ENCODE peak calls at places on chromosomes 13 and 19, in ten cellular contexts. T is right lobe of liver, O is NB4, S is transverse colon, J is lower leg skin, G is A549, C is H54, P is uterus, I is heart left ventricle, Z is adrenal gland. Q is an unnamed sample.

GRCh38 chr19:14114854-14115253 is 2.7 kb downstream of the PRKACA start:
- DNase-seq in T (peak), O (peak), S (peak), J (peak), G (peak), C (no peak), P (no peak), I (peak), Z (peak), Q (no peak)

GRCh38 chr19:15274477-15274876 is 42.2 kb upstream of the EPHX3 start:
- DNase-seq in T (no peak), O (no peak), S (no peak), J (no peak), G (no peak), C (no peak), P (no peak), I (no peak), Z (peak), Q (no peak)

GRCh38 chr13:45621950-45622349 is 6.4 kb upstream of the ERICH6B start:
- DNase-seq in T (no peak), O (no peak), S (no peak), J (no peak), G (no peak), C (no peak), P (no peak), I (no peak), Z (no peak), Q (no peak)

GRCh38 chr13:78608254-78608704 is 4.9 kb upstream of the POU4F1 start:
- DNase-seq in T (no peak), O (no peak), S (no peak), J (no peak), G (no peak), C (no peak), P (no peak), I (no peak), Z (no peak), Q (no peak)

GRCh38 chr13:74027161-74027779 is 106.9 kb downstream of the KLF12 start:
- DNase-seq in T (no peak), O (no peak), S (no peak), J (no peak), G (no peak), C (no peak), P (no peak), I (no peak), Z (no peak), Q (no peak)

GRCh38 chr19:18725755-18726416 is 42.4 kb downstream of the CRTC1 start:
- DNase-seq in T (no peak), O (no peak), S (no peak), J (no peak), G (no peak), C (no peak), P (peak), I (no peak), Z (no peak), Q (no peak)

GRCh38 chr19:2634228-2634951 is 68.1 kb downstream of the GNG7 start:
- DNase-seq in T (peak), O (peak), S (no peak), J (no peak), G (no peak), C (no peak), P (no peak), I (no peak), Z (peak), Q (no peak)

GRCh38 chr13:113147206-113147605 is 11.2 kb upstream of the PROZ start:
- DNase-seq in T (no peak), O (no peak), S (no peak), J (peak), G (no peak), C (no peak), P (no peak), I (no peak), Z (no peak), Q (no peak)

GRCh38 chr13:99178636-99179035 is 22.0 kb upstream of the UBAC2 start:
- DNase-seq in T (no peak), O (peak), S (no peak), J (no peak), G (no peak), C (no peak), P (no peak), I (no peak), Z (no peak), Q (no peak)

GRCh38 chr19:47021536-47022139 is 2.0 kb downstream of the NPAS1 start:
- DNase-seq in T (no peak), O (no peak), S (no peak), J (no peak), G (peak), C (no peak), P (no peak), I (no peak), Z (no peak), Q (no peak)

GRCh38 chr13:110462091-110462490 is 99.4 kb downstream of the RAB20 start:
- DNase-seq in T (no peak), O (no peak), S (no peak), J (no peak), G (no peak), C (no peak), P (no peak), I (no peak), Z (no peak), Q (no peak)

GRCh38 chr19:48618916-48619691 is at the start of the genes RPL18 and SPHK2:
- DNase-seq in T (peak), O (peak), S (peak), J (peak), G (peak), C (peak), P (peak), I (peak), Z (peak), Q (peak)

GRCh38 chr19:51110666-51110971 is 2.4 kb upstream of the CTU1 start:
- DNase-seq in T (no peak), O (no peak), S (no peak), J (no peak), G (no peak), C (no peak), P (no peak), I (no peak), Z (no peak), Q (no peak)

GRCh38 chr19:45972081-45972943 is 1.4 kb downstream of the NOVA2 start:
- DNase-seq in T (peak), O (peak), S (no peak), J (no peak), G (no peak), C (no peak), P (no peak), I (peak), Z (peak), Q (no peak)

GRCh38 chr13:27751953-27752352 is 40.3 kb upstream of the GSX1 start:
- DNase-seq in T (no peak), O (no peak), S (no peak), J (no peak), G (no peak), C (no peak), P (no peak), I (no peak), Z (no peak), Q (no peak)

GRCh38 chr13:108551674-108552073 is 77.7 kb upstream of the MYO16 start:
- DNase-seq in T (no peak), O (no peak), S (no peak), J (no peak), G (no peak), C (no peak), P (no peak), I (no peak), Z (no peak), Q (no peak)

GRCh38 chr19:32199501-32200040 is 145.8 kb upstream of the ZNF507 start:
- DNase-seq in T (no peak), O (no peak), S (no peak), J (peak), G (no peak), C (no peak), P (no peak), I (no peak), Z (no peak), Q (no peak)

GRCh38 chr19:8331263-8331840 is 10.1 kb downstream of the RPS28 start:
- DNase-seq in T (no peak), O (no peak), S (no peak), J (no peak), G (no peak), C (no peak), P (no peak), I (no peak), Z (no peak), Q (no peak)

GRCh38 chr13:92843549-92843948 is 383.1 kb upstream of the GPC6 start:
- DNase-seq in T (no peak), O (no peak), S (no peak), J (no peak), G (no peak), C (no peak), P (no peak), I (no peak), Z (no peak), Q (no peak)

GRCh38 chr13:41244555-41244954 is 18.8 kb downstream of the MTRF1 start:
- DNase-seq in T (no peak), O (no peak), S (no peak), J (no peak), G (no peak), C (no peak), P (no peak), I (no peak), Z (no peak), Q (no peak)

GRCh38 chr19:16897572-16898056 is 8.8 kb downstream of the F2RL3 start:
- DNase-seq in T (peak), O (no peak), S (peak), J (peak), G (no peak), C (no peak), P (no peak), I (no peak), Z (peak), Q (no peak)

GRCh38 chr19:56105090-56105701 is 15.9 kb downstream of the ZNF787 start:
- DNase-seq in T (peak), O (no peak), S (peak), J (peak), G (peak), C (peak), P (peak), I (peak), Z (peak), Q (peak)

GRCh38 chr13:44576396-44577235 is 486 bp upstream of the TSC22D1 start:
- DNase-seq in T (peak), O (peak), S (peak), J (peak), G (no peak), C (no peak), P (peak), I (peak), Z (peak), Q (peak)

GRCh38 chr13:47117268-47117667 is 220.4 kb upstream of the HTR2A start:
- DNase-seq in T (no peak), O (no peak), S (no peak), J (no peak), G (no peak), C (no peak), P (no peak), I (no peak), Z (no peak), Q (no peak)

GRCh38 chr13:31207630-31208549 is 8.1 kb downstream of the B3GLCT start:
- DNase-seq in T (no peak), O (no peak), S (no peak), J (no peak), G (no peak), C (no peak), P (peak), I (peak), Z (peak), Q (no peak)

GRCh38 chr13:113371061-113371460 is 7.1 kb upstream of the GRTP1 start:
- DNase-seq in T (no peak), O (no peak), S (no peak), J (peak), G (no peak), C (no peak), P (no peak), I (no peak), Z (no peak), Q (no peak)

GRCh38 chr19:17632577-17632976 is 55.6 kb downstream of the UNC13A start:
- DNase-seq in T (no peak), O (no peak), S (no peak), J (no peak), G (no peak), C (no peak), P (no peak), I (no peak), Z (no peak), Q (no peak)

GRCh38 chr19:44609219-44609618 is 4.1 kb upstream of the IGSF23 start:
- DNase-seq in T (no peak), O (no peak), S (no peak), J (no peak), G (no peak), C (no peak), P (no peak), I (no peak), Z (no peak), Q (no peak)

GRCh38 chr13:64529874-64530485 is 2700.2 kb downstream of the PCDH9 start:
- DNase-seq in T (no peak), O (peak), S (no peak), J (no peak), G (peak), C (no peak), P (no peak), I (no peak), Z (no peak), Q (peak)

DNA sequence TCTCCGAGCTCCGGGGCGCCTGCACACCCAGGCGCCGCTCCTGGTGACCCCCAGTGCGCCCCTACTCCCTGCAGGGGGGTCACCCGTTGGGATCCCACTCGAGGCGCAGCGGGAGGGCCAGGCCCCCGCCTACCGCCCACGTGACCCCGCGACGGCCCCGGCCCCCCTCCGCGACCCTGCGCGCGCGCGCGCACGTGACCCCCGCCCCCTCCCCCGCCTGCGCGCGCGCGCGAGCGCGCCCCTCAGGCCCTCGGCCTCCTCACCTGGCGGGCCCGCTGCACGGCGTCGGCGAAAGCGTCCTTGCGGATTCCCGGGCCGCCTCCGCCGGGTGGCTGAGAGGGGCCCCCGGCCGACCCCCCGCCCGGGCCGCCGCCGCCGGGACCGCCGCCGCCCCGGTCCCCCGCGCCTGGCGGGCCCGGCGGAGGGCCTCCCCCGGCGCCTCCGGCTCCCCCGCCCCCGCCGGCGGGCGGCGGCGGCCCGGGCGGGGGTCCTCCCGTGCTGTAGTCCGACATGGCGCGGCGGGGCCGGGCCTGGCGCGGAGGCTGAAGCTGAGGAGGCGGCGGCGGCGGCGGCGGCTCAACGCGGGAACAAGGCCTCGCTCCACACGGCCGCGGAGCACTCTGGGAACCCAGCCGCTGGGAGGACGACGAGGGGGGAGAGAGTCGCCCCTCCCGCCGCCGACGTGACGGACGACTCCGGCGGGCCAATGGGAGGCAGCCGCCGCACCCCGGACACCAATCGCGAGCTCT is at the start of gene KHSRP:
- DNase-seq in T (no peak), O (peak), S (no peak), J (no peak), G (no peak), C (no peak), P (peak), I (peak), Z (no peak), Q (no peak)
- TF ChIP-seq POLR2A in T (peak), O (peak), S (peak), J (peak), G (peak), C (peak), P (peak), I (peak), Z (peak), Q (no peak)

GRCh38 chr19:40776966-40777794 is 867 bp upstream of the RAB4B start:
- DNase-seq in T (peak), O (peak), S (peak), J (peak), G (peak), C (peak), P (peak), I (peak), Z (peak), Q (peak)

GRCh38 chr19:40776364-40776763 is 1.0 kb downstream of the MIA start:
- DNase-seq in T (no peak), O (no peak), S (no peak), J (no peak), G (no peak), C (no peak), P (no peak), I (no peak), Z (no peak), Q (no peak)

GRCh38 chr19:40777795-40778044 is 327 bp upstream of the RAB4B start:
- DNase-seq in T (no peak), O (no peak), S (no peak), J (no peak), G (no peak), C (no peak), P (no peak), I (no peak), Z (no peak), Q (no peak)

GRCh38 chr19:40778865-40779284 is 828 bp downstream of the RAB4B start:
- DNase-seq in T (no peak), O (peak), S (no peak), J (no peak), G (no peak), C (peak), P (no peak), I (no peak), Z (no peak), Q (no peak)

DNA sequence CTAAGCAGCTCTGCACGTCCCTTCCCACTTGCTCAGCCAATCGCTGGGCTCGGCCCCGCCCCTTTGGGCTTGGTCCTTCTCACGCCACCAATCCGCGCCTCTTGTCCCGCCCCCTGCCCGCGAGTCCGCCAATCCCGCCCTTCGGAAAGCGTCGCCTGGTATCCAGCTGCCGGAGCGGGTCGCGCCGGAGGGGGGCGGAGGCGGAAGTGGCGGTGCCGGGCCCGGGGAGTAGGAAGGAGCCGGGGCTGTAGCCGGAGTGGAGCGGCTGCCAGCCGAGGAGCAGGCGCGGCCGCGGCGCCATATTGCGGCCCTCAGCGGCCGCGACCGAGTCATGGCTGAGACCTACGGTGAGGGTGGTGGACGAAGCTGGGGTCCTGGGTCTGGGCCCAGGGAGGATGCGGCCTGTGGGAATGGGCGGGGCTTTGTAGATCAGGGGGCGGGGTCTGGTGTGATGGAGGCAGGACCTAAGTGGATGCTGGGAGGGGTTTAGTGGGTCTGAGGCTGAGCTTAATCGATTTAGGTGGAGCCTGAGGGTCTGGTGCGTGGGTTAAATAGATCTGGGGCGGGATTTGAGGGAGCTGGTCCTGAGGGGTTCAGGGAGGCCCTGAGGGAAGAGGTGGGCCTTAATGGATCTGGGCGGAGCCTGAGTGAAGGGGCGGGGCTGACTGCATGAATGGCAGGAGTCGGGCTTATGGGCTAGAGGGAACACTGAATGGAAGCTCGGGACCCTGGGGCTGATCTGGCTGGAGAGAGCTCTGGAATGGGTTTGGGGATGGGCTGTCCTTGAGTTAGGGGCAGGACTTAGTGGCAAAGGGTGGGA is at the start of gene RAB4B:
- DNase-seq in T (peak), O (peak), S (peak), J (peak), G (peak), C (peak), P (peak), I (peak), Z (peak), Q (peak)
- TF ChIP-seq POLR2A in T (peak), O (peak), S (peak), J (no peak), G (peak), C (peak), P (no peak), I (peak), Z (no peak), Q (peak)

GRCh38 chr19:35759697-35760096 is 1.7 kb downstream of the PROSER3 start:
- DNase-seq in T (no peak), O (no peak), S (no peak), J (no peak), G (no peak), C (no peak), P (no peak), I (no peak), Z (no peak), Q (no peak)

GRCh38 chr19:35757231-35757748 is 461 bp upstream of the HSPB6 start:
- DNase-seq in T (peak), O (peak), S (peak), J (peak), G (no peak), C (peak), P (peak), I (peak), Z (peak), Q (no peak)

GRCh38 chr19:35756373-35757230 is at the start of gene HSPB6:
- DNase-seq in T (no peak), O (no peak), S (peak), J (peak), G (no peak), C (no peak), P (peak), I (peak), Z (peak), Q (no peak)

GRCh38 chr19:35755550-35756371 is 1.1 kb downstream of the HSPB6 start:
- DNase-seq in T (peak), O (no peak), S (peak), J (peak), G (no peak), C (no peak), P (peak), I (peak), Z (peak), Q (no peak)

GRCh38 chr19:35757749-35758608 is at the start of gene PROSER3:
- DNase-seq in T (peak), O (peak), S (peak), J (peak), G (peak), C (peak), P (peak), I (peak), Z (peak), Q (peak)
- TF ChIP-seq POLR2A in T (peak), O (peak), S (peak), J (no peak), G (peak), C (peak), P (peak), I (no peak), Z (peak), Q (peak)

GRCh38 chr19:1609680-1610474 is 4.6 kb upstream of the UQCR11 start:
- DNase-seq in T (no peak), O (no peak), S (no peak), J (no peak), G (no peak), C (no peak), P (no peak), I (no peak), Z (no peak), Q (no peak)
- TF ChIP-seq POLR2A in T (no peak), O (no peak), S (no peak), J (no peak), G (no peak), C (no peak), P (no peak), I (no peak), Z (no peak), Q (no peak)

Q was measured in GM12891.